ENCODE peak calls at places on chromosomes 1 and 21, in eight cellular contexts. O is CD8-positive, alpha-beta T cell; X is transverse colon; R is foreskin keratinocyte; Q is cardiac muscle cell; T is Panc1; U is body of pancreas; W is Calu3. C is an unnamed sample.

GRCh38 chr1:219416598-219417238 is 196.2 kb downstream of the ZC3H11B start:
- DNase-seq in O (peak; percentile 36), X (peak; percentile 59), R (peak; percentile 30), Q (peak; percentile 69), T (peak; percentile 53), U (peak; percentile 66), W (peak; percentile 80), C (no peak)

GRCh38 chr1:206859082-206859491 is 6.3 kb upstream of the IL20 start:
- DNase-seq in O (no peak), X (no peak), R (peak; percentile 47), Q (no peak), T (no peak), U (peak; percentile 30), W (no peak), C (peak; percentile 19)

GRCh38 chr1:59332983-59333382 is 36.1 kb downstream of the FGGY start:
- DNase-seq in O (no peak), X (no peak), R (peak; percentile 75), Q (no peak), T (peak; percentile 15), U (no peak), W (no peak), C (no peak)

GRCh38 chr1:228174482-228175315 is 9.1 kb downstream of the IBA57 start:
- DNase-seq in O (no peak), X (no peak), R (no peak), Q (no peak), T (no peak), U (no peak), W (no peak), C (no peak)

GRCh38 chr1:46539968-46540367 is 11.5 kb downstream of the KNCN start:
- DNase-seq in O (no peak), X (no peak), R (peak; percentile 70), Q (no peak), T (peak; percentile 13), U (no peak), W (no peak), C (no peak)

GRCh38 chr1:15417365-15417934 is 7.8 kb downstream of the EFHD2 start:
- DNase-seq in O (peak; percentile 49), X (peak; percentile 80), R (peak; percentile 89), Q (no peak), T (no peak), U (peak; percentile 75), W (peak; percentile 70), C (no peak)

GRCh38 chr1:65728504-65728903 is 64.2 kb upstream of the PDE4B start:
- DNase-seq in O (no peak), X (no peak), R (no peak), Q (no peak), T (no peak), U (no peak), W (no peak), C (no peak)

GRCh38 chr1:67682659-67683197 is 2.3 kb upstream of the GADD45A start:
- DNase-seq in O (no peak), X (no peak), R (peak; percentile 99), Q (no peak), T (peak; percentile 93), U (no peak), W (peak; percentile 12), C (no peak)

GRCh38 chr1:60988827-60989363 is 93.5 kb upstream of the NFIA start:
- DNase-seq in O (no peak), X (no peak), R (peak; percentile 35), Q (peak; percentile 23), T (no peak), U (no peak), W (no peak), C (no peak)

GRCh38 chr1:166167395-166167922 is 658 bp upstream of the FAM78B start:
- DNase-seq in O (no peak), X (no peak), R (no peak), Q (no peak), T (no peak), U (peak; percentile 46), W (peak; percentile 15), C (no peak)

GRCh38 chr1:27364696-27365371 is 1.9 kb downstream of the MAP3K6 start:
- DNase-seq in O (no peak), X (no peak), R (no peak), Q (no peak), T (no peak), U (no peak), W (no peak), C (no peak)

GRCh38 chr1:41884256-41885240 is 34.2 kb downstream of the HIVEP3 start:
- DNase-seq in O (no peak), X (no peak), R (no peak), Q (no peak), T (no peak), U (no peak), W (no peak), C (no peak)

GRCh38 chr21:45805321-45805720 is 161.8 kb downstream of the PCBP3 start:
- DNase-seq in O (no peak), X (no peak), R (no peak), Q (no peak), T (no peak), U (no peak), W (no peak), C (peak; percentile 82)

GRCh38 chr1:15303912-15304311 is 56.9 kb downstream of the FHAD1 start:
- DNase-seq in O (no peak), X (no peak), R (no peak), Q (no peak), T (no peak), U (no peak), W (no peak), C (no peak)

GRCh38 chr1:92960395-92961130 is 699 bp downstream of the DIPK1A start:
- DNase-seq in O (peak; percentile 47), X (peak; percentile 74), R (peak; percentile 80), Q (peak; percentile 70), T (peak; percentile 35), U (peak; percentile 84), W (peak; percentile 64), C (no peak)

GRCh38 chr1:216356945-216357344 is 66.3 kb downstream of the USH2A start:
- DNase-seq in O (no peak), X (no peak), R (no peak), Q (no peak), T (no peak), U (no peak), W (no peak), C (no peak)

GRCh38 chr1:86464819-86465218 is 3.9 kb upstream of the CLCA1 start:
- DNase-seq in O (no peak), X (no peak), R (peak; percentile 29), Q (no peak), T (no peak), U (no peak), W (no peak), C (no peak)

GRCh38 chr1:182599339-182599738 is 4.8 kb downstream of the RGS16 start:
- DNase-seq in O (no peak), X (no peak), R (no peak), Q (no peak), T (no peak), U (no peak), W (peak; percentile 31), C (no peak)
- TF ChIP-seq CTCF in O (peak; percentile 38), X (no peak), R (peak; percentile 37), Q (peak; percentile 45), T (peak; percentile 45), U (peak; percentile 3), W (peak; percentile 49), C (no peak)

GRCh38 chr1:36160949-36161485 is 5.1 kb downstream of the MAP7D1 start:
- DNase-seq in O (peak; percentile 60), X (peak; percentile 65), R (peak; percentile 58), Q (peak; percentile 54), T (no peak), U (peak; percentile 60), W (peak; percentile 65), C (no peak)
- TF ChIP-seq CTCF in O (no peak), X (no peak), R (peak; percentile 55), Q (peak; percentile 50), T (no peak), U (no peak), W (peak; percentile 53), C (peak; percentile 50)

GRCh38 chr1:226086776-226087175 is 24.3 kb downstream of the H3-3A start:
- DNase-seq in O (no peak), X (no peak), R (no peak), Q (no peak), T (no peak), U (no peak), W (no peak), C (no peak)

GRCh38 chr1:226082959-226083302 is 20.4 kb downstream of the H3-3A start:
- DNase-seq in O (no peak), X (peak; percentile 60), R (peak; percentile 18), Q (peak; percentile 62), T (no peak), U (peak; percentile 69), W (peak; percentile 70), C (no peak)

GRCh38 chr1:226082587-226082917 is 20.0 kb downstream of the H3-3A start:
- DNase-seq in O (no peak), X (no peak), R (no peak), Q (no peak), T (no peak), U (no peak), W (no peak), C (no peak)

GRCh38 chr1:226083303-226084101 is 21.0 kb downstream of the H3-3A start:
- DNase-seq in O (peak; percentile 90), X (peak; percentile 95), R (peak; percentile 68), Q (peak; percentile 91), T (no peak), U (peak; percentile 90), W (peak; percentile 97), C (peak; percentile 95)

DNA sequence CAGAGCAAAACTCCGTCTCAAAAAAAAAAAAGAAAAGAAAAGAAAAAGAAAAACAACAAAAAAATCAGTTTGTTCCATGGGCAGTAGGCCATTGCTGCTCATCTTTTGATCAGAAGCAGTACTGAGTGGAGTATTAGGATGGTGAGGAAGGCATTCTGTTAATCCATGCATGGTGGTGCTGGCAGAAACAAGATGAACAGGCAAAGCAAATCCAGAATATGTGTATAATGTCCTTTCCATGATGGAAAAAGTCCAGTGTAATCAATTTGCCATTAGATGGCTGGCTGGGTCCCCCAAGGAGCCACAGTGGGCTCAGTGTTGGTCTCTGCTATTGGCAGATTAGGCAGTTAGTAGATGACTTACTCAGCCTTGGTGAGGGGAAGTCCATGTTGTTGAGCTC is 23.2 kb downstream of the H3-3A start:
- DNase-seq in O (no peak), X (no peak), R (no peak), Q (no peak), T (no peak), U (no peak), W (no peak), C (no peak)
- TF ChIP-seq CTCF in O (no peak), X (no peak), R (no peak), Q (no peak), T (no peak), U (no peak), W (no peak), C (no peak)

GRCh38 chr21:38796426-38796825 is 9.3 kb upstream of the ETS2 start:
- DNase-seq in O (no peak), X (no peak), R (peak; percentile 55), Q (no peak), T (no peak), U (no peak), W (peak; percentile 66), C (no peak)
- TF ChIP-seq CTCF in O (no peak), X (no peak), R (peak; percentile 68), Q (no peak), T (peak; percentile 37), U (no peak), W (no peak), C (no peak)

GRCh38 chr1:188941986-188942385 is 1535.7 kb downstream of the BRINP3 start:
- DNase-seq in O (no peak), X (no peak), R (no peak), Q (no peak), T (no peak), U (no peak), W (no peak), C (no peak)

GRCh38 chr1:188937965-188938551 is 1539.6 kb downstream of the BRINP3 start:
- DNase-seq in O (no peak), X (no peak), R (peak; percentile 7), Q (peak; percentile 7), T (peak; percentile 12), U (no peak), W (peak; percentile 30), C (no peak)
- TF ChIP-seq CTCF in O (no peak), X (no peak), R (no peak), Q (peak; percentile 31), T (peak; percentile 44), U (no peak), W (peak; percentile 65), C (peak; percentile 59)